ENCODE peak calls at places on chromosomes 7 and 10, in five cellular contexts. O is progenitor cell of endocrine pancreas; W is HCT116; G is EL; K is stimulated activated CD8-positive, alpha-beta memory T cell treated with anti-CD3 and anti-CD28 coated beads, Interleukin-4, amount 100 ng/mL, for 48 hours. N is an unnamed sample.

GRCh38 chr7:155965010-155965409 is 152.7 kb upstream of the SHH start:
- DNase-seq in O (no peak), W (peak), G (no peak), K (peak), N (peak)

GRCh38 chr7:98779800-98780199 is 90.0 kb downstream of the TMEM130 start:
- DNase-seq in O (no peak), W (no peak), G (no peak), K (no peak), N (no peak)

GRCh38 chr10:24415455-24416169 is 206.7 kb downstream of the KIAA1217 start:
- DNase-seq in O (no peak), W (no peak), G (peak), K (no peak), N (no peak)

GRCh38 chr10:29621161-29621560 is 13.6 kb downstream of the SVIL start:
- DNase-seq in O (no peak), W (no peak), G (peak), K (no peak), N (peak)

GRCh38 chr10:51023611-51024010 is 50.7 kb upstream of the PRKG1 start:
- DNase-seq in O (no peak), W (no peak), G (no peak), K (no peak), N (no peak)

GRCh38 chr10:88952647-88953111 is at the start of gene ACTA2:
- DNase-seq in O (no peak), W (no peak), G (peak), K (no peak), N (peak)

GRCh38 chr10:28254290-28254985 is 48.4 kb downstream of the MPP7 start:
- DNase-seq in O (no peak), W (peak), G (peak), K (no peak), N (peak)

GRCh38 chr10:24616536-24616935 is 107.2 kb downstream of the ARHGAP21 start:
- DNase-seq in O (no peak), W (no peak), G (peak), K (no peak), N (no peak)

GRCh38 chr7:128081351-128081750 is 50.1 kb upstream of the LRRC4 start:
- DNase-seq in O (no peak), W (no peak), G (no peak), K (no peak), N (no peak)